ENCODE peak calls at places on chromosomes 3 and 15, in nine cellular contexts. One of them, this sample, is unnamed.
A peak's percentile ranks its signal among the peaks of the same experiment; 100 is the strongest.

GRCh38 chr3:98602078-98602678 is 8.8 kb upstream of the CPOX start:
- DNase-seq in left cardiac atrium: peak; percentile 28
- DNase-seq in stimulated activated CD8-positive, alpha-beta memory T cell treated with anti-CD3 and anti-CD28 coated beads, Interleukin-15, amount 100 ng/mL, for 24 hours: no peak
- DNase-seq in iris pigment epithelial cell: peak; percentile 76
- DNase-seq in activated CD8-positive, alpha-beta memory T cell treated with anti-CD3 and anti-CD28 coated beads, Interleukin-2, amount 50 U/mL, for 48 hours: no peak
- DNase-seq in stimulated activated CD4-positive, alpha-beta T cell treated with anti-CD3 and anti-CD28 coated beads, Interleukin-15, amount 100 ng/mL, for 1 hour: no peak
- DNase-seq in BE2C: peak; percentile 50
- DNase-seq in NCI-H510A treated with DMSO at 0.1 percent for 48 hours: peak; percentile 45
- DNase-seq in hypothalamus: no peak
- DNase-seq in this sample: no peak

GRCh38 chr15:78007965-78008886 is 69.3 kb downstream of the TBC1D2B start:
- DNase-seq in iris pigment epithelial cell: peak; percentile 86
- DNase-seq in left cardiac atrium: peak; percentile 86
- DNase-seq in hypothalamus: no peak
- DNase-seq in stimulated activated CD8-positive, alpha-beta memory T cell treated with anti-CD3 and anti-CD28 coated beads, Interleukin-15, amount 100 ng/mL, for 24 hours: no peak
- DNase-seq in NCI-H510A treated with DMSO at 0.1 percent for 48 hours: no peak
- DNase-seq in activated CD8-positive, alpha-beta memory T cell treated with anti-CD3 and anti-CD28 coated beads, Interleukin-2, amount 50 U/mL, for 48 hours: no peak
- DNase-seq in BE2C: no peak
- DNase-seq in stimulated activated CD4-positive, alpha-beta T cell treated with anti-CD3 and anti-CD28 coated beads, Interleukin-15, amount 100 ng/mL, for 1 hour: no peak
- DNase-seq in this sample: no peak

GRCh38 chr3:108462899-108463298 is 47.5 kb downstream of the MYH15 start:
- DNase-seq in activated CD8-positive, alpha-beta memory T cell treated with anti-CD3 and anti-CD28 coated beads, Interleukin-2, amount 50 U/mL, for 48 hours: no peak
- DNase-seq in BE2C: no peak
- DNase-seq in left cardiac atrium: no peak
- DNase-seq in hypothalamus: no peak
- DNase-seq in iris pigment epithelial cell: peak; percentile 34
- DNase-seq in NCI-H510A treated with DMSO at 0.1 percent for 48 hours: no peak
- DNase-seq in stimulated activated CD8-positive, alpha-beta memory T cell treated with anti-CD3 and anti-CD28 coated beads, Interleukin-15, amount 100 ng/mL, for 24 hours: no peak
- DNase-seq in stimulated activated CD4-positive, alpha-beta T cell treated with anti-CD3 and anti-CD28 coated beads, Interleukin-15, amount 100 ng/mL, for 1 hour: no peak
- DNase-seq in this sample: no peak

GRCh38 chr15:51224428-51224827 is 114.0 kb downstream of the CYP19A1 start:
- DNase-seq in BE2C: no peak
- DNase-seq in iris pigment epithelial cell: peak; percentile 46
- DNase-seq in activated CD8-positive, alpha-beta memory T cell treated with anti-CD3 and anti-CD28 coated beads, Interleukin-2, amount 50 U/mL, for 48 hours: no peak
- DNase-seq in NCI-H510A treated with DMSO at 0.1 percent for 48 hours: no peak
- DNase-seq in stimulated activated CD8-positive, alpha-beta memory T cell treated with anti-CD3 and anti-CD28 coated beads, Interleukin-15, amount 100 ng/mL, for 24 hours: no peak
- DNase-seq in stimulated activated CD4-positive, alpha-beta T cell treated with anti-CD3 and anti-CD28 coated beads, Interleukin-15, amount 100 ng/mL, for 1 hour: no peak
- DNase-seq in left cardiac atrium: no peak
- DNase-seq in hypothalamus: no peak
- DNase-seq in this sample: no peak

GRCh38 chr15:81480645-81481053 is 106.6 kb upstream of the TMC3 start:
- DNase-seq in hypothalamus: peak; percentile 10
- DNase-seq in activated CD8-positive, alpha-beta memory T cell treated with anti-CD3 and anti-CD28 coated beads, Interleukin-2, amount 50 U/mL, for 48 hours: no peak
- DNase-seq in stimulated activated CD8-positive, alpha-beta memory T cell treated with anti-CD3 and anti-CD28 coated beads, Interleukin-15, amount 100 ng/mL, for 24 hours: no peak
- DNase-seq in left cardiac atrium: no peak
- DNase-seq in iris pigment epithelial cell: peak; percentile 45
- DNase-seq in NCI-H510A treated with DMSO at 0.1 percent for 48 hours: peak; percentile 69
- DNase-seq in stimulated activated CD4-positive, alpha-beta T cell treated with anti-CD3 and anti-CD28 coated beads, Interleukin-15, amount 100 ng/mL, for 1 hour: no peak
- DNase-seq in BE2C: peak; percentile 54
- DNase-seq in this sample: no peak

GRCh38 chr3:58858126-58858525 is 191.6 kb upstream of the FAM3D start:
- DNase-seq in hypothalamus: no peak
- DNase-seq in stimulated activated CD8-positive, alpha-beta memory T cell treated with anti-CD3 and anti-CD28 coated beads, Interleukin-15, amount 100 ng/mL, for 24 hours: no peak
- DNase-seq in iris pigment epithelial cell: no peak
- DNase-seq in left cardiac atrium: no peak
- DNase-seq in activated CD8-positive, alpha-beta memory T cell treated with anti-CD3 and anti-CD28 coated beads, Interleukin-2, amount 50 U/mL, for 48 hours: no peak
- DNase-seq in NCI-H510A treated with DMSO at 0.1 percent for 48 hours: no peak
- DNase-seq in stimulated activated CD4-positive, alpha-beta T cell treated with anti-CD3 and anti-CD28 coated beads, Interleukin-15, amount 100 ng/mL, for 1 hour: no peak
- DNase-seq in BE2C: no peak
- DNase-seq in this sample: no peak

GRCh38 chr3:33886015-33886414 is 87.6 kb downstream of the PDCD6IP start:
- DNase-seq in hypothalamus: no peak
- DNase-seq in iris pigment epithelial cell: peak; percentile 32
- DNase-seq in NCI-H510A treated with DMSO at 0.1 percent for 48 hours: no peak
- DNase-seq in activated CD8-positive, alpha-beta memory T cell treated with anti-CD3 and anti-CD28 coated beads, Interleukin-2, amount 50 U/mL, for 48 hours: no peak
- DNase-seq in left cardiac atrium: no peak
- DNase-seq in BE2C: no peak
- DNase-seq in stimulated activated CD8-positive, alpha-beta memory T cell treated with anti-CD3 and anti-CD28 coated beads, Interleukin-15, amount 100 ng/mL, for 24 hours: no peak
- DNase-seq in stimulated activated CD4-positive, alpha-beta T cell treated with anti-CD3 and anti-CD28 coated beads, Interleukin-15, amount 100 ng/mL, for 1 hour: no peak
- DNase-seq in this sample: no peak

GRCh38 chr3:196537319-196537984 is 22.3 kb upstream of the SMCO1 start:
- DNase-seq in BE2C: peak; percentile 40
- DNase-seq in stimulated activated CD4-positive, alpha-beta T cell treated with anti-CD3 and anti-CD28 coated beads, Interleukin-15, amount 100 ng/mL, for 1 hour: peak; percentile 29
- DNase-seq in NCI-H510A treated with DMSO at 0.1 percent for 48 hours: peak; percentile 15
- DNase-seq in activated CD8-positive, alpha-beta memory T cell treated with anti-CD3 and anti-CD28 coated beads, Interleukin-2, amount 50 U/mL, for 48 hours: peak; percentile 89
- DNase-seq in hypothalamus: no peak
- DNase-seq in stimulated activated CD8-positive, alpha-beta memory T cell treated with anti-CD3 and anti-CD28 coated beads, Interleukin-15, amount 100 ng/mL, for 24 hours: peak; percentile 33
- DNase-seq in left cardiac atrium: peak; percentile 35
- DNase-seq in iris pigment epithelial cell: no peak
- DNase-seq in this sample: peak; percentile 47

GRCh38 chr3:179027326-179027900 is 44.2 kb downstream of the ZMAT3 start:
- DNase-seq in hypothalamus: no peak
- DNase-seq in left cardiac atrium: no peak
- DNase-seq in BE2C: no peak
- DNase-seq in activated CD8-positive, alpha-beta memory T cell treated with anti-CD3 and anti-CD28 coated beads, Interleukin-2, amount 50 U/mL, for 48 hours: no peak
- DNase-seq in stimulated activated CD4-positive, alpha-beta T cell treated with anti-CD3 and anti-CD28 coated beads, Interleukin-15, amount 100 ng/mL, for 1 hour: no peak
- DNase-seq in iris pigment epithelial cell: peak; percentile 89
- DNase-seq in NCI-H510A treated with DMSO at 0.1 percent for 48 hours: no peak
- DNase-seq in stimulated activated CD8-positive, alpha-beta memory T cell treated with anti-CD3 and anti-CD28 coated beads, Interleukin-15, amount 100 ng/mL, for 24 hours: no peak
- DNase-seq in this sample: no peak

This sample was measured in dorsolateral prefrontal cortex.